ENCODE peak calls at places on chromosomes 4 and X, in ten cellular contexts. V is H1, O is cardiac muscle cell, Z is AG10803, M is foreskin fibroblast, G is colonic mucosa, B is bronchial epithelial cell, L is OCI-LY7, U is lung, N is endodermal cell. H is an unnamed sample.

GRCh38 chr4:76562851-76563803 is 128.1 kb downstream of the SHROOM3 start:
- DNase-seq in V (no peak), O (no peak), Z (peak; percentile 75), M (no peak), G (no peak), B (peak; percentile 80), L (no peak), U (no peak), N (no peak), H (no peak)

GRCh38 chr4:1447676-1448588 is 41.7 kb upstream of the NKX1-1 start:
- DNase-seq in V (no peak), O (no peak), Z (no peak), M (no peak), G (no peak), B (no peak), L (no peak), U (no peak), N (no peak), H (no peak)

GRCh38 chr4:9867746-9868425 is 86.5 kb downstream of the DRD5 start:
- DNase-seq in V (no peak), O (no peak), Z (no peak), M (no peak), G (no peak), B (no peak), L (no peak), U (no peak), N (no peak), H (no peak)

GRCh38 chr4:119244832-119245231 is 32.3 kb downstream of the USP53 start:
- DNase-seq in V (no peak), O (no peak), Z (no peak), M (no peak), G (no peak), B (no peak), L (peak; percentile 8), U (no peak), N (no peak), H (no peak)

GRCh38 chr4:169626328-169627282 is 6.2 kb downstream of the CLCN3 start:
- DNase-seq in V (no peak), O (peak; percentile 18), Z (no peak), M (no peak), G (no peak), B (peak; percentile 38), L (no peak), U (no peak), N (no peak), H (no peak)

GRCh38 chrX:69616520-69617203 is 749 bp downstream of the EDA start:
- DNase-seq in V (no peak), O (peak; percentile 16), Z (no peak), M (no peak), G (peak; percentile 20), B (no peak), L (no peak), U (no peak), N (peak; percentile 68), H (no peak)

GRCh38 chrX:67524950-67525691 is 18.7 kb upstream of the AR start:
- DNase-seq in V (no peak), O (no peak), Z (no peak), M (no peak), G (no peak), B (no peak), L (no peak), U (no peak), N (no peak), H (no peak)

GRCh38 chr4:113355550-113356371 is 306.3 kb downstream of the ANK2 start:
- DNase-seq in V (no peak), O (no peak), Z (peak; percentile 91), M (peak; percentile 47), G (no peak), B (peak; percentile 87), L (no peak), U (no peak), N (peak; percentile 46), H (peak; percentile 93)

GRCh38 chr4:2796261-2797187 is 3.6 kb downstream of the SH3BP2 start:
- DNase-seq in V (no peak), O (no peak), Z (peak; percentile 83), M (peak; percentile 78), G (peak; percentile 90), B (peak; percentile 89), L (no peak), U (no peak), N (no peak), H (no peak)

GRCh38 chrX:28847423-28847822 is 260.2 kb downstream of the IL1RAPL1 start:
- DNase-seq in V (no peak), O (no peak), Z (no peak), M (no peak), G (no peak), B (peak; percentile 1), L (no peak), U (no peak), N (peak; percentile 69), H (no peak)

GRCh38 chr4:125787707-125788106 is 473.0 kb downstream of the FAT4 start:
- DNase-seq in V (no peak), O (no peak), Z (peak; percentile 1), M (no peak), G (no peak), B (no peak), L (no peak), U (no peak), N (no peak), H (no peak)

GRCh38 chr4:122469457-122469856 is 12.9 kb upstream of the IL2 start:
- DNase-seq in V (no peak), O (no peak), Z (no peak), M (no peak), G (no peak), B (no peak), L (no peak), U (no peak), N (no peak), H (no peak)

DNA sequence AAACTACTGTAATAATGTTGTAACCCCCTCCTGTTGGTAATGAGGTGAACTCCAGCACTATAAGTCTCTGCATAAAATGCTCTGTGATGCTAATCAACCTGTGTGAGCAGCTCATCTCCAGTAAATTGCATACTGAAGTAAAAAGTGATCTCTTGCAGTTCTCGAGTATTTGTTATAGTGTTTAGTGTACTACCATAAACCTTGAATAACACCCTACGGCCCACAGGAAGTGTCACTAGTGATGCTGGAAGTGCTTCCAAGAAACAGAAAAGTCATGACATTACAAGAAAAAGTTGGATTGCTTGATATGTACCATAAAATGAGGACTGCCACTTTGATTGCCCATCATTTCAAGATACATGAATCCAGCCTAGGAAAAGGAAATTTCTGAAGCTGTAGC is 39.0 kb downstream of the IL15 start:
- DNase-seq in V (no peak), O (no peak), Z (no peak), M (no peak), G (no peak), B (no peak), L (no peak), U (no peak), N (no peak), H (no peak)
- TF ChIP-seq CTCF in V (no peak), O (no peak), Z (no peak), M (no peak), G (no peak), B (no peak), L (no peak), U (no peak), N (peak; percentile 30), H (no peak)

GRCh38 chr4:153327247-153327646 is 17.2 kb upstream of the MND1 start:
- DNase-seq in V (no peak), O (no peak), Z (no peak), M (no peak), G (no peak), B (no peak), L (peak; percentile 32), U (no peak), N (no peak), H (no peak)

GRCh38 chr4:153326513-153326912 is 18.0 kb upstream of the MND1 start:
- DNase-seq in V (no peak), O (no peak), Z (no peak), M (no peak), G (peak; percentile 44), B (peak; percentile 86), L (no peak), U (no peak), N (no peak), H (no peak)

GRCh38 chr4:153318696-153319320 is 25.7 kb upstream of the MND1 start:
- DNase-seq in V (no peak), O (peak; percentile 63), Z (peak; percentile 53), M (peak; percentile 16), G (no peak), B (peak; percentile 52), L (peak; percentile 68), U (no peak), N (peak; percentile 61), H (peak; percentile 45)

GRCh38 chr4:153322791-153323190 is 21.7 kb upstream of the MND1 start:
- DNase-seq in V (no peak), O (no peak), Z (peak; percentile 51), M (no peak), G (no peak), B (no peak), L (no peak), U (no peak), N (no peak), H (no peak)
- H3K4me3 ChIP-seq in V (no peak overlapping the region), O (no peak overlapping the region), Z (no peak overlapping the region), M (no peak overlapping the region), G (no peak overlapping the region), B (no peak overlapping the region), L (no peak overlapping the region), U (no peak overlapping the region), N (no peak overlapping the region), H (no peak overlapping the region)

GRCh38 chrX:23501974-23502373 is 165.3 kb upstream of the PRDX4 start:
- DNase-seq in V (no peak), O (no peak), Z (no peak), M (no peak), G (no peak), B (no peak), L (no peak), U (no peak), N (no peak), H (no peak)

GRCh38 chrX:23504540-23504884 is 162.8 kb upstream of the PRDX4 start:
- DNase-seq in V (no peak), O (no peak), Z (no peak), M (no peak), G (no peak), B (no peak), L (no peak), U (no peak), N (no peak), H (no peak)

GRCh38 chrX:23503835-23504539 is 163.3 kb upstream of the PRDX4 start:
- DNase-seq in V (no peak), O (peak; percentile 57), Z (peak; percentile 51), M (peak; percentile 51), G (peak; percentile 76), B (peak; percentile 88), L (no peak), U (peak; percentile 83), N (peak; percentile 84), H (no peak)

GRCh38 chrX:23505531-23506303 is 161.6 kb upstream of the PRDX4 start:
- DNase-seq in V (no peak), O (no peak), Z (no peak), M (no peak), G (no peak), B (no peak), L (no peak), U (no peak), N (peak; percentile 60), H (peak; percentile 27)

GRCh38 chrX:23504895-23505294 is 162.4 kb upstream of the PRDX4 start:
- DNase-seq in V (no peak), O (no peak), Z (no peak), M (no peak), G (no peak), B (no peak), L (no peak), U (no peak), N (no peak), H (no peak)
- TF ChIP-seq CTCF in V (no peak), O (no peak), Z (no peak), M (no peak), G (no peak), B (no peak), L (no peak), U (no peak), N (no peak), H (no peak)

GRCh38 chr4:189029961-189030360 is 890.7 kb downstream of the TRIML1 start:
- DNase-seq in V (no peak), O (no peak), Z (no peak), M (no peak), G (no peak), B (no peak), L (no peak), U (no peak), N (no peak), H (no peak)
- H3K4me3 ChIP-seq in V (no peak overlapping the region), O (no peak overlapping the region), Z (no peak overlapping the region), M (no peak overlapping the region), G (no peak overlapping the region), B (no peak overlapping the region), L (no peak overlapping the region), U (no peak overlapping the region), N (no peak overlapping the region), H (no peak overlapping the region)